ENCODE peak calls at places on chromosomes 12 and 14, in ten cellular contexts. One of them, this sample, is unnamed.
A peak's percentile ranks its signal among the peaks of the same experiment; 100 is the strongest.

GRCh38 chr14:32407170-32407569 is 78.1 kb downstream of the AKAP6 start:
- DNase-seq in stimulated activated CD4-positive, alpha-beta T cell treated with anti-CD3 and anti-CD28 coated beads, Interleukin-4, amount 100 ng/mL, for 48 hours: no peak
- DNase-seq in CD8-positive, alpha-beta memory T cell: no peak
- DNase-seq in astrocyte of the spinal cord: no peak
- DNase-seq in AG10803: no peak
- DNase-seq in osteoblast: no peak
- DNase-seq in T-helper 17 cell: no peak
- DNase-seq in endothelial cell: no peak
- DNase-seq in Calu3: no peak
- DNase-seq in neural crest cell: no peak
- DNase-seq in this sample: no peak

GRCh38 chr12:77485961-77486579 is 344.6 kb upstream of the NAV3 start:
- DNase-seq in CD8-positive, alpha-beta memory T cell: no peak
- DNase-seq in endothelial cell: no peak
- DNase-seq in osteoblast: no peak
- DNase-seq in AG10803: no peak
- DNase-seq in T-helper 17 cell: no peak
- DNase-seq in astrocyte of the spinal cord: no peak
- DNase-seq in stimulated activated CD4-positive, alpha-beta T cell treated with anti-CD3 and anti-CD28 coated beads, Interleukin-4, amount 100 ng/mL, for 48 hours: no peak
- DNase-seq in neural crest cell: no peak
- DNase-seq in Calu3: no peak
- DNase-seq in this sample: no peak

GRCh38 chr14:38143651-38144505 is 63.8 kb upstream of the SSTR1 start:
- DNase-seq in astrocyte of the spinal cord: peak; percentile 72
- DNase-seq in AG10803: peak; percentile 89
- DNase-seq in osteoblast: no peak
- DNase-seq in CD8-positive, alpha-beta memory T cell: no peak
- DNase-seq in neural crest cell: no peak
- DNase-seq in T-helper 17 cell: no peak
- DNase-seq in endothelial cell: no peak
- DNase-seq in Calu3: no peak
- DNase-seq in stimulated activated CD4-positive, alpha-beta T cell treated with anti-CD3 and anti-CD28 coated beads, Interleukin-4, amount 100 ng/mL, for 48 hours: no peak
- DNase-seq in this sample: no peak

GRCh38 chr14:34628681-34629135 is 1.2 kb downstream of the SNX6 start:
- DNase-seq in stimulated activated CD4-positive, alpha-beta T cell treated with anti-CD3 and anti-CD28 coated beads, Interleukin-4, amount 100 ng/mL, for 48 hours: no peak
- DNase-seq in Calu3: no peak
- DNase-seq in neural crest cell: no peak
- DNase-seq in AG10803: peak; percentile 32
- DNase-seq in endothelial cell: no peak
- DNase-seq in CD8-positive, alpha-beta memory T cell: no peak
- DNase-seq in astrocyte of the spinal cord: peak; percentile 21
- DNase-seq in T-helper 17 cell: peak; percentile 12
- DNase-seq in osteoblast: peak; percentile 80
- DNase-seq in this sample: no peak

GRCh38 chr12:111443586-111443985 is 37.9 kb downstream of the SH2B3 start:
- DNase-seq in T-helper 17 cell: no peak
- DNase-seq in neural crest cell: no peak
- DNase-seq in osteoblast: peak; percentile 87
- DNase-seq in astrocyte of the spinal cord: no peak
- DNase-seq in AG10803: peak; percentile 59
- DNase-seq in CD8-positive, alpha-beta memory T cell: no peak
- DNase-seq in stimulated activated CD4-positive, alpha-beta T cell treated with anti-CD3 and anti-CD28 coated beads, Interleukin-4, amount 100 ng/mL, for 48 hours: no peak
- DNase-seq in Calu3: no peak
- DNase-seq in endothelial cell: no peak
- DNase-seq in this sample: peak; percentile 74

GRCh38 chr14:27528328-27528727 is 930.5 kb upstream of the NOVA1 start:
- DNase-seq in CD8-positive, alpha-beta memory T cell: no peak
- DNase-seq in stimulated activated CD4-positive, alpha-beta T cell treated with anti-CD3 and anti-CD28 coated beads, Interleukin-4, amount 100 ng/mL, for 48 hours: no peak
- DNase-seq in endothelial cell: peak; percentile 18
- DNase-seq in neural crest cell: no peak
- DNase-seq in T-helper 17 cell: no peak
- DNase-seq in astrocyte of the spinal cord: peak; percentile 30
- DNase-seq in Calu3: no peak
- DNase-seq in osteoblast: no peak
- DNase-seq in AG10803: peak; percentile 3
- DNase-seq in this sample: no peak

GRCh38 chr12:4223273-4223855 is 50.2 kb upstream of the CCND2 start:
- DNase-seq in T-helper 17 cell: no peak
- DNase-seq in osteoblast: no peak
- DNase-seq in Calu3: no peak
- DNase-seq in CD8-positive, alpha-beta memory T cell: no peak
- DNase-seq in AG10803: no peak
- DNase-seq in stimulated activated CD4-positive, alpha-beta T cell treated with anti-CD3 and anti-CD28 coated beads, Interleukin-4, amount 100 ng/mL, for 48 hours: no peak
- DNase-seq in neural crest cell: no peak
- DNase-seq in astrocyte of the spinal cord: no peak
- DNase-seq in endothelial cell: no peak
- DNase-seq in this sample: no peak

GRCh38 chr12:113512568-113512967 is 40.9 kb upstream of the LHX5 start:
- DNase-seq in osteoblast: no peak
- DNase-seq in endothelial cell: no peak
- DNase-seq in Calu3: no peak
- DNase-seq in stimulated activated CD4-positive, alpha-beta T cell treated with anti-CD3 and anti-CD28 coated beads, Interleukin-4, amount 100 ng/mL, for 48 hours: no peak
- DNase-seq in T-helper 17 cell: no peak
- DNase-seq in CD8-positive, alpha-beta memory T cell: no peak
- DNase-seq in neural crest cell: no peak
- DNase-seq in AG10803: no peak
- DNase-seq in astrocyte of the spinal cord: no peak
- DNase-seq in this sample: no peak

GRCh38 chr14:28542040-28542439 is 224.5 kb upstream of the FOXG1 start:
- DNase-seq in astrocyte of the spinal cord: peak; percentile 17
- DNase-seq in CD8-positive, alpha-beta memory T cell: no peak
- DNase-seq in AG10803: no peak
- DNase-seq in stimulated activated CD4-positive, alpha-beta T cell treated with anti-CD3 and anti-CD28 coated beads, Interleukin-4, amount 100 ng/mL, for 48 hours: no peak
- DNase-seq in osteoblast: no peak
- DNase-seq in endothelial cell: no peak
- DNase-seq in neural crest cell: no peak
- DNase-seq in T-helper 17 cell: no peak
- DNase-seq in Calu3: no peak
- DNase-seq in this sample: no peak

GRCh38 chr12:109767991-109768900 is 54.6 kb downstream of the FAM222A start:
- DNase-seq in AG10803: no peak
- DNase-seq in T-helper 17 cell: peak; percentile 6
- DNase-seq in osteoblast: no peak
- DNase-seq in neural crest cell: no peak
- DNase-seq in astrocyte of the spinal cord: no peak
- DNase-seq in Calu3: no peak
- DNase-seq in stimulated activated CD4-positive, alpha-beta T cell treated with anti-CD3 and anti-CD28 coated beads, Interleukin-4, amount 100 ng/mL, for 48 hours: no peak
- DNase-seq in CD8-positive, alpha-beta memory T cell: no peak
- DNase-seq in endothelial cell: no peak
- DNase-seq in this sample: no peak

GRCh38 chr14:21105095-21105494 is 4.2 kb downstream of the TMEM253 start:
- DNase-seq in astrocyte of the spinal cord: no peak
- DNase-seq in AG10803: no peak
- DNase-seq in neural crest cell: no peak
- DNase-seq in T-helper 17 cell: no peak
- DNase-seq in stimulated activated CD4-positive, alpha-beta T cell treated with anti-CD3 and anti-CD28 coated beads, Interleukin-4, amount 100 ng/mL, for 48 hours: no peak
- DNase-seq in Calu3: no peak
- DNase-seq in CD8-positive, alpha-beta memory T cell: no peak
- DNase-seq in osteoblast: peak; percentile 31
- DNase-seq in endothelial cell: no peak
- DNase-seq in this sample: no peak

GRCh38 chr12:19080918-19081317 is 48.6 kb upstream of the PLEKHA5 start:
- DNase-seq in stimulated activated CD4-positive, alpha-beta T cell treated with anti-CD3 and anti-CD28 coated beads, Interleukin-4, amount 100 ng/mL, for 48 hours: no peak
- DNase-seq in endothelial cell: no peak
- DNase-seq in astrocyte of the spinal cord: no peak
- DNase-seq in CD8-positive, alpha-beta memory T cell: no peak
- DNase-seq in osteoblast: no peak
- DNase-seq in AG10803: no peak
- DNase-seq in Calu3: no peak
- DNase-seq in T-helper 17 cell: no peak
- DNase-seq in neural crest cell: no peak
- DNase-seq in this sample: no peak